ENCODE peak calls at places on chromosomes 4 and X, in six cellular contexts. M is tibial artery, F is neuronal stem cell, B is sigmoid colon, S is neural progenitor cell, Y is transverse colon. U is an unnamed sample.

GRCh38 chr4:145218251-145218650 is 37.9 kb upstream of the OTUD4 start:
- DNase-seq in S (no peak), B (peak; percentile 63), F (no peak), M (no peak), Y (no peak), U (no peak)

GRCh38 chr4:56129431-56129861 is 180.7 kb downstream of the CEP135 start:
- DNase-seq in Y (peak; percentile 77), B (no peak), F (no peak), M (no peak), S (peak; percentile 24), U (peak; percentile 25)

GRCh38 chr4:2790583-2791517 is 2.0 kb upstream of the SH3BP2 start:
- DNase-seq in S (no peak), F (no peak), M (peak; percentile 21), Y (no peak), B (peak; percentile 63), U (no peak)

GRCh38 chrX:108020631-108021030 is 24.2 kb upstream of the VSIG1 start:
- DNase-seq in S (peak; percentile 15), Y (no peak), M (no peak), F (no peak), B (no peak), U (no peak)

GRCh38 chrX:36963852-36964251 is 44.3 kb upstream of the FAM47C start:
- DNase-seq in S (peak; percentile 15), B (no peak), Y (no peak), M (no peak), F (no peak), U (no peak)

GRCh38 chrX:70427360-70427759 is 4.2 kb downstream of the GDPD2 start:
- DNase-seq in B (no peak), F (no peak), S (no peak), M (no peak), Y (no peak), U (no peak)

GRCh38 chr4:25198713-25199112 is 35.1 kb upstream of the PI4K2B start:
- DNase-seq in Y (no peak), S (no peak), M (no peak), F (no peak), B (no peak), U (no peak)

GRCh38 chr4:152408514-152409327 is 127.2 kb downstream of the FBXW7 start:
- DNase-seq in B (no peak), F (peak; percentile 14), S (peak; percentile 63), Y (no peak), M (no peak), U (no peak)

GRCh38 chr4:174935607-174936006 is 17.4 kb downstream of the ADAM29 start:
- DNase-seq in B (no peak), Y (no peak), M (no peak), S (no peak), F (no peak), U (no peak)

GRCh38 chrX:45743906-45744625 is 543.4 kb upstream of the DIPK2B start:
- DNase-seq in M (no peak), B (no peak), S (no peak), Y (no peak), F (no peak), U (no peak)

GRCh38 chr4:38360201-38360600 is 303.8 kb upstream of the KLF3 start:
- DNase-seq in S (no peak), F (no peak), B (no peak), Y (no peak), M (no peak), U (no peak)

GRCh38 chr4:152471251-152471792 is 64.6 kb downstream of the FBXW7 start:
- DNase-seq in F (no peak), B (no peak), S (no peak), M (no peak), Y (no peak), U (no peak)

GRCh38 chr4:71262161-71262560 is 76.7 kb upstream of the SLC4A4 start:
- DNase-seq in S (no peak), B (no peak), F (no peak), Y (no peak), M (no peak), U (no peak)

GRCh38 chr4:8276358-8277240 is 7.0 kb downstream of the HTRA3 start:
- DNase-seq in M (no peak), B (peak; percentile 87), Y (no peak), S (no peak), F (no peak), U (no peak)

GRCh38 chrX:47248576-47248975 is 15.8 kb downstream of the USP11 start:
- DNase-seq in Y (no peak), M (no peak), B (peak; percentile 15), S (no peak), F (no peak), U (no peak)

GRCh38 chr4:87657525-87657924 is 7.4 kb downstream of the DMP1 start:
- DNase-seq in F (no peak), M (no peak), B (no peak), Y (no peak), S (no peak), U (no peak)

GRCh38 chr4:94588900-94589693 is 137.4 kb downstream of the PDLIM5 start:
- DNase-seq in S (no peak), B (no peak), Y (no peak), F (no peak), M (no peak), U (no peak)

GRCh38 chr4:180767330-180767729 is 1475.9 kb upstream of the TENM3 start:
- DNase-seq in S (peak; percentile 56), Y (no peak), M (no peak), F (no peak), B (no peak), U (no peak)

GRCh38 chr4:53997901-53998300 is 66.5 kb downstream of the CHIC2 start:
- DNase-seq in F (no peak), B (no peak), M (no peak), Y (no peak), S (no peak), U (no peak)

GRCh38 chr4:112063260-112063659 is 82.0 kb upstream of the FAM241A start:
- DNase-seq in B (no peak), F (no peak), Y (no peak), S (no peak), M (no peak), U (no peak)

GRCh38 chrX:41148553-41148952 is 63.3 kb downstream of the USP9X start:
- DNase-seq in M (no peak), S (no peak), Y (no peak), F (no peak), B (no peak), U (no peak)

DNA sequence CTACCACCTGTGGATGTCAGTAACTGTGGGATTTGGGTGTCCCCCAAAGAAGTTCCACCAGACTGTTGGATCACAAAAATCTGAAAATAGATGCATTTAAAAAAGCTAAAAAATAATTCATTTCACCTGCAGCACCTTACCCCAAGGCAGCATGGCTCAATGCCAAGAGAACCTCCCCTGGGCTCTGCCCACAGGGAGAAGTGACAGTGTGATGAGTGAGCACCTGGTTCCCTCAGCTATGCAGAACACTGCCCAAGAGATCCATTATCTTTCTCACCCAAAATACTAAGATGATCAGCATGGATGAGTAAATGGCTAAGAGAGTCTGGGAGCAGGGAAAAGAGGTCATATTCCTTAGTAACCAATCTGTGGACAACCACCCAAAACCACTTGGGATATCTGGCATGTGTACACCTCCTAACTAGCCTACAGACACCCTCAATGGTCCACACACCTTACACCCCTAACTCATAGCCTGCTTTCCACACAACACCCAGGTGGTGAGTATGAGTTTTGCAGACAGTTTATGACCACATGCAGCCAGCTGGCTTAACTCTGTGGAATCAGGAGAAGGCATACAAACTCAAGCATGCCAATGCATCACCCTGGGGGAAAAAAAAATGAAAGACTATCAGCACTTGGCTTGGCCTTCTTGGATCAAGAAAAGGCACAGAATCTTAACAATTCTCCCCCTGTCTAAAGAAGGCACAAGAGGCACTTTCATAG is 416.5 kb upstream of the SMIM31 start:
- DNase-seq in B (no peak), Y (no peak), M (no peak), F (no peak), S (no peak), U (no peak)
- H3K9me3 ChIP-seq in B (peaks cover 2% of the 10 kb centered on the region), Y (no peaks in the 10 kb centered on the region), M (no peaks in the 10 kb centered on the region), F (no peaks in the 10 kb centered on the region), S (peaks cover 6% of the 10 kb centered on the region), U (no peaks in the 10 kb centered on the region)

GRCh38 chr4:77782102-77782835 is 36.9 kb downstream of the CNOT6L start:
- DNase-seq in S (no peak), B (no peak), F (no peak), M (no peak), Y (no peak), U (no peak)

GRCh38 chr4:77787969-77788368 is 31.2 kb downstream of the CNOT6L start:
- DNase-seq in S (no peak), B (no peak), Y (no peak), M (no peak), F (no peak), U (no peak)

GRCh38 chr4:77788990-77789389 is 30.2 kb downstream of the CNOT6L start:
- DNase-seq in Y (no peak), B (no peak), S (no peak), F (no peak), M (no peak), U (no peak)

GRCh38 chr4:77783881-77784280 is 35.3 kb downstream of the CNOT6L start:
- DNase-seq in M (no peak), Y (no peak), B (no peak), F (no peak), S (no peak), U (no peak)

DNA sequence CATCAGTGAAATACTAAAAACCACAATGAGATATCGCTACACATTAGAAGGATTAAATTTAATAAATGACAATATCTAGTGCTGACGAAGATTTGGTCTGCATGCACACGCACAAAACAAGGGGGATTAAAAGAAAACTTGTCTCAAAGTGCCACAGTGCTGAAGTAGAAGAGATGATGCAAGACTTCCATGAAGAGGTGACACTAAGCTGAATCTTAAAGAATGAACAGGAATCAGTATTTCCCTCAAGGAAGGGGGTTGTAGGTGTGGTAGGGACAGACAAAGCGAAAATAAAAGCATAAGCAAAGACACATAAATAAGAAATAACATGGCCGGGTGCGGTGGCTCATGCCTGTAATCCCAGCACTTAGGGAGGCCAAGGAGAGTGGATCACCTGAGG is 33.5 kb downstream of the CNOT6L start:
- DNase-seq in M (no peak), S (no peak), F (no peak), Y (no peak), B (no peak), U (no peak)
- H3K4me1 ChIP-seq in M (peaks cover 16% of the 10 kb centered on the region), S (no peaks in the 10 kb centered on the region), F (no peaks in the 10 kb centered on the region), Y (peaks cover 14% of the 10 kb centered on the region), B (peaks cover 21% of the 10 kb centered on the region), U (no peaks in the 10 kb centered on the region)

GRCh38 chrX:24902808-24903207 is 113.0 kb downstream of the ARX start:
- DNase-seq in M (no peak), B (no peak), S (no peak), F (no peak), Y (no peak), U (no peak)

GRCh38 chrX:24900234-24900633 is 115.5 kb downstream of the ARX start:
- DNase-seq in Y (no peak), F (no peak), S (no peak), B (no peak), M (no peak), U (no peak)

GRCh38 chrX:24899391-24899790 is 116.4 kb downstream of the ARX start:
- DNase-seq in F (no peak), M (no peak), S (peak; percentile 65), B (no peak), Y (no peak), U (no peak)
- H3K36me3 ChIP-seq in F (peaks cover 14% of the 10 kb centered on the region), M (no peaks in the 10 kb centered on the region), S (no peaks in the 10 kb centered on the region), B (no peaks in the 10 kb centered on the region), Y (no peaks in the 10 kb centered on the region), U (no peaks in the 10 kb centered on the region)

DNA sequence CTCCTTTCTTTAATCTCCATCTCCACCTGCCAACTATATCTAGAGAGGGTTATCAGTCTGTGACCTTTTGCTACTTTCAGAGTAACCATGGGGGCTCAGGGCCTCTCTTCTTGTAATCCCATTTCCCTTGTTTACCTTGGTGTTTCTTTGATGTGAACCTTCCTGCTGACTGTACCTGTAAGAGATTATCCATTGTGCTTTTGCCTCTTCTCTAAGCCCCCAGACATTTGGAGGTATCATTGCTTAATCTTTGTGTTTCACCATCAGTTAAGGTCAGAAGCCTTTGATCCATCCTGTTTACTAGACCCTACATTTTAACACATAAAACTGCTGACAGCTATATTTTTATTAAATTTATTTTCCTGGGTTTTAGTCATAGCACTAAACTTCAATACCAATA is 111.8 kb upstream of the RAP2C start:
- DNase-seq in F (no peak), Y (no peak), B (no peak), S (no peak), M (no peak), U (no peak)
- H3K9me3 ChIP-seq in F (no peaks in the 10 kb centered on the region), Y (no peaks in the 10 kb centered on the region), B (no peaks in the 10 kb centered on the region), S (no peaks in the 10 kb centered on the region), M (peaks cover 4% of the 10 kb centered on the region), U (no peaks in the 10 kb centered on the region)

U was measured in BE2C.